ENCODE peak calls at places on chromosomes 16 and 17, in ten cellular contexts. G is CD4-positive, alpha-beta T cell; U is HFF-Myc; J is kidney epithelial cell; H is activated CD8-positive, alpha-beta T cell treated with anti-CD3 and anti-CD28 coated beads for 36 hours; Y is endothelial cell; R is foreskin fibroblast; L is gastrocnemius medialis; V is dorsolateral prefrontal cortex; C is GM10248. K is an unnamed sample.

GRCh38 chr17:78597923-78598545 is 20.8 kb upstream of the DNAH17 start:
- DNase-seq in V (no peak), R (peak), H (no peak), U (no peak), L (no peak), C (no peak), Y (no peak), G (no peak), J (no peak), K (no peak)

GRCh38 chr16:85523602-85524364 is 89.3 kb upstream of the GSE1 start:
- DNase-seq in V (no peak), C (no peak), Y (no peak), H (no peak), G (no peak), U (no peak), L (no peak), R (peak), J (no peak), K (no peak)

GRCh38 chr17:7889166-7889584 is 586 bp downstream of the CHD3 start:
- DNase-seq in H (peak), J (peak), Y (peak), L (peak), R (peak), C (no peak), U (peak), G (peak), V (peak), K (peak)

GRCh38 chr16:59210955-59211541 is 476.9 kb upstream of the GOT2 start:
- DNase-seq in U (no peak), C (no peak), V (no peak), R (peak), H (no peak), G (no peak), J (peak), Y (peak), L (no peak), K (no peak)

GRCh38 chr17:21677126-21677910 is 15.0 kb upstream of the KCNJ18 start:
- DNase-seq in R (no peak), U (no peak), J (no peak), Y (no peak), G (no peak), C (no peak), V (no peak), H (no peak), L (no peak), K (no peak)

GRCh38 chr16:10228779-10229178 is 46.6 kb upstream of the GRIN2A start:
- DNase-seq in C (peak), L (no peak), U (no peak), R (no peak), Y (no peak), J (no peak), G (no peak), V (no peak), H (no peak), K (no peak)

GRCh38 chr17:3870871-3871306 is 22.0 kb downstream of the CAMKK1 start:
- DNase-seq in C (peak), J (no peak), G (no peak), H (no peak), V (no peak), U (no peak), L (no peak), Y (no peak), R (peak), K (no peak)

GRCh38 chr17:17090642-17091103 is 48.4 kb downstream of the MPRIP start:
- DNase-seq in L (no peak), Y (no peak), H (no peak), C (no peak), R (no peak), G (no peak), U (no peak), J (no peak), V (no peak), K (no peak)

GRCh38 chr17:48554412-48555090 is 9.6 kb upstream of the HOXB2 start:
- DNase-seq in R (no peak), Y (no peak), U (no peak), J (no peak), G (no peak), H (no peak), L (no peak), V (no peak), C (no peak), K (no peak)

GRCh38 chr17:81241648-81242420 is 2.7 kb downstream of the NDUFAF8 start:
- DNase-seq in U (no peak), R (peak), J (no peak), L (peak), H (peak), G (peak), V (no peak), Y (peak), C (peak), K (no peak)

GRCh38 chr17:80512233-80512632 is 32.4 kb upstream of the RPTOR start:
- DNase-seq in H (no peak), L (no peak), G (no peak), J (no peak), Y (no peak), R (peak), U (no peak), C (no peak), V (no peak), K (no peak)

GRCh38 chr16:10181196-10182162 is 749 bp downstream of the GRIN2A start:
- DNase-seq in V (peak), G (no peak), L (peak), C (peak), Y (peak), R (peak), H (peak), U (no peak), J (no peak), K (peak)

GRCh38 chr16:85191341-85191965 is 79.2 kb upstream of the CIBAR2 start:
- DNase-seq in J (no peak), G (no peak), R (no peak), V (no peak), U (no peak), H (no peak), C (no peak), L (no peak), Y (no peak), K (no peak)

GRCh38 chr17:49249292-49249794 is 18.8 kb upstream of the PHOSPHO1 start:
- DNase-seq in C (no peak), L (peak), J (no peak), G (no peak), H (no peak), R (peak), V (no peak), Y (no peak), U (no peak), K (no peak)

GRCh38 chr17:79843917-79844815 is 4.9 kb upstream of the CBX4 start:
- DNase-seq in H (no peak), J (no peak), L (no peak), G (no peak), R (peak), U (no peak), Y (peak), C (no peak), V (no peak), K (no peak)

GRCh38 chr16:52976539-52977167 is 76.0 kb downstream of the CHD9NB start:
- DNase-seq in C (peak), R (peak), Y (no peak), V (no peak), J (no peak), H (no peak), U (no peak), L (no peak), G (no peak), K (no peak)

GRCh38 chr17:15909481-15909991 is 35.4 kb upstream of the ADORA2B start:
- DNase-seq in U (no peak), J (no peak), H (no peak), V (no peak), G (no peak), Y (no peak), C (no peak), R (no peak), L (no peak), K (no peak)

GRCh38 chr16:86222965-86223551 is 287.3 kb upstream of the FOXF1 start:
- DNase-seq in J (no peak), C (no peak), U (peak), V (no peak), H (no peak), R (peak), G (no peak), L (no peak), Y (no peak), K (peak)

GRCh38 chr17:60231691-60232090 is 81.9 kb downstream of the CA4 start:
- DNase-seq in H (no peak), U (no peak), L (no peak), C (no peak), R (peak), J (no peak), V (no peak), G (no peak), Y (no peak), K (no peak)

GRCh38 chr16:81720973-81721907 is 57.9 kb upstream of the PLCG2 start:
- DNase-seq in J (no peak), R (peak), G (no peak), V (no peak), C (no peak), U (no peak), L (no peak), H (no peak), Y (no peak), K (no peak)

GRCh38 chr17:34788696-34789095 is 172.6 kb downstream of the CCT6B start:
- DNase-seq in R (no peak), Y (no peak), G (no peak), J (no peak), L (no peak), V (no peak), C (no peak), U (no peak), H (no peak), K (no peak)

GRCh38 chr17:69820881-69821473 is 254.0 kb upstream of the KCNJ16 start:
- DNase-seq in H (no peak), J (no peak), G (no peak), Y (no peak), L (no peak), R (no peak), U (no peak), C (no peak), V (no peak), K (no peak)

GRCh38 chr17:81523139-81524062 is 4.8 kb upstream of the FSCN2 start:
- DNase-seq in V (no peak), J (no peak), Y (peak), L (no peak), R (peak), U (no peak), H (no peak), G (no peak), C (no peak), K (no peak)

GRCh38 chr16:68481636-68482035 is 33.3 kb upstream of the SMPD3 start:
- DNase-seq in L (no peak), U (no peak), C (no peak), V (no peak), Y (no peak), J (no peak), G (no peak), H (no peak), R (no peak), K (no peak)

GRCh38 chr17:47239663-47240374 is 13.8 kb upstream of the ITGB3 start:
- DNase-seq in Y (no peak), C (no peak), V (no peak), R (peak), J (peak), U (peak), G (no peak), L (peak), H (no peak), K (no peak)

GRCh38 chr17:7929158-7930029 is at the start of gene KCNAB3:
- DNase-seq in L (no peak), Y (peak), J (no peak), V (peak), R (peak), G (peak), U (peak), C (peak), H (peak), K (peak)

GRCh38 chr16:886084-886543 is 84.7 kb downstream of the LMF1 start:
- DNase-seq in C (no peak), G (no peak), U (no peak), L (no peak), R (no peak), V (no peak), J (no peak), Y (peak), H (no peak), K (peak)

GRCh38 chr17:61380836-61381525 is 18.7 kb upstream of the TBX2 start:
- DNase-seq in L (no peak), U (no peak), J (no peak), R (no peak), G (no peak), Y (no peak), H (no peak), C (no peak), V (peak), K (no peak)

GRCh38 chr16:1770328-1771071 is 843 bp downstream of the NME3 start:
- DNase-seq in J (no peak), C (peak), H (peak), U (no peak), G (peak), R (peak), V (peak), Y (no peak), L (peak), K (no peak)

GRCh38 chr16:88489163-88489721 is 36.2 kb downstream of the ZFPM1 start:
- DNase-seq in H (no peak), R (no peak), V (no peak), G (no peak), J (no peak), L (no peak), U (no peak), Y (no peak), C (no peak), K (no peak)

GRCh38 chr17:40538019-40538935 is 27.0 kb downstream of the CCR7 start:
- DNase-seq in R (peak), U (no peak), V (no peak), J (no peak), L (peak), Y (no peak), G (no peak), H (no peak), C (no peak), K (no peak)

GRCh38 chr17:78125976-78126894 is 2.3 kb downstream of the TMC6 start:
- DNase-seq in V (no peak), J (no peak), Y (no peak), L (no peak), C (no peak), R (no peak), G (peak), H (no peak), U (no peak), K (no peak)

GRCh38 chr16:80175011-80175410 is 365.8 kb upstream of the DYNLRB2 start:
- DNase-seq in C (no peak), Y (no peak), L (no peak), U (no peak), G (no peak), J (no peak), H (no peak), V (no peak), R (no peak), K (no peak)

GRCh38 chr17:36697907-36698526 is 96.6 kb downstream of the MRM1 start:
- DNase-seq in V (no peak), L (no peak), G (no peak), J (no peak), Y (peak), U (no peak), C (no peak), R (peak), H (no peak), K (peak)

GRCh38 chr16:69762843-69763556 is 868 bp downstream of the WWP2 start:
- DNase-seq in C (no peak), G (no peak), J (peak), H (peak), L (no peak), Y (no peak), R (peak), U (no peak), V (no peak), K (no peak)

GRCh38 chr16:50806099-50807062 is 64.5 kb downstream of the CYLD start:
- DNase-seq in C (peak), R (peak), U (peak), Y (peak), H (peak), G (peak), J (peak), V (peak), L (peak), K (peak)

GRCh38 chr17:8856869-8857575 is 10.5 kb downstream of the PIK3R6 start:
- DNase-seq in L (no peak), H (peak), G (no peak), V (no peak), J (no peak), C (no peak), Y (no peak), R (no peak), U (no peak), K (no peak)

GRCh38 chr16:64196444-64196843 is 925.4 kb downstream of the CDH11 start:
- DNase-seq in H (no peak), U (no peak), C (no peak), G (no peak), L (no peak), R (peak), J (no peak), Y (no peak), V (no peak), K (no peak)

GRCh38 chr17:74071280-74071679 is 132.2 kb upstream of the RPL38 start:
- DNase-seq in V (no peak), U (no peak), L (no peak), J (no peak), R (no peak), G (no peak), Y (no peak), C (no peak), H (no peak), K (no peak)

GRCh38 chr17:74072340-74072739 is 131.1 kb upstream of the RPL38 start:
- DNase-seq in C (no peak), J (no peak), Y (no peak), H (no peak), G (no peak), R (no peak), V (no peak), L (no peak), U (no peak), K (no peak)

DNA sequence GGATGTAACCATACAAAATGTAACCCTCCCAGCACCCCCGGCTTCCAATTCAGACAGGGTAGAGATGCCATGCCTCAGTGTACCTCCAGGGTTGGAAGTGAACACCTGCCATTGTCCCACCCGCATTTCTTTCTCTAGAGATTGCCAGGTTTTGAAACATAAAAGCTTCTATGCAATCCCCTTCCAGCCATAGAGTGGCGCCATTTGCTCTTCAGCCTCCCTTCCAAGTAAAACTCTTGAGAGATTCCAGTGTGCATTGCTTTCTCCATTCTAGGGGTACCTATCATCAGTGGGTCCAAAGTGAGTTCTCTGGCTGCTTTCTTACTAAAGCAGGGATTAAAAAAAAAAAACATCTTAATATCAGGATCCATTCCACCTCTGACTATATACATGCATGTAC is 133.1 kb upstream of the RPL38 start:
- DNase-seq in V (no peak), G (no peak), H (no peak), R (no peak), C (no peak), L (no peak), Y (no peak), J (no peak), U (no peak), K (no peak)
- TF ChIP-seq CTCF in V (no peak), G (no peak), H (no peak), R (no peak), C (no peak), L (no peak), Y (no peak), J (no peak), U (no peak), K (no peak)

DNA sequence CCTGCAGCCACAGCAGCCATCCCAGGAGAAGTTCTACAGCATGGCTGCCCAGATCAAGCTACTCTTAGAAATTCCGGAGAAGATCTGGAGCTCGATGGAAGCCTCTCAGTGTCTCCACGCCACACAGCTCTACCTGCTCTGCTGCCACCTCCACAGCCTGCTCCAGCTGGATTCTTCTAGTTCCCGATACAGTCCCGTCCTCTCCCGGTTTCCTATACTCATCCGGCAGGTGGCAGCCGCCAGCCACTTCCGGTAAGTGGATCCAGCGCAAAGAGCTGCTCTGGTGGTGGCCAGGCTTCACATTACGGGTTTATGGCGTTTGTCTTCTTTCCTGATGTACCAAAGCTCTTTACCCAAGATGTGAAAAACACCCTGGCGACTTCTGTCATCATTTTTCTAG is 3.6 kb downstream of the COG1 start:
- DNase-seq in U (no peak), R (peak), Y (peak), H (no peak), L (peak), V (no peak), J (no peak), C (no peak), G (no peak), K (no peak)
- TF ChIP-seq CTCF in U (no peak), R (peak), Y (peak), H (no peak), L (no peak), V (peak), J (peak), C (peak), G (no peak), K (no peak)

GRCh38 chr16:75550211-75550662 is 5.8 kb downstream of the TMEM231 start:
- DNase-seq in J (peak), H (peak), V (no peak), G (no peak), R (peak), L (no peak), U (no peak), C (peak), Y (peak), K (no peak)
- TF ChIP-seq CTCF in J (peak), H (peak), V (peak), G (no peak), R (peak), L (peak), U (peak), C (peak), Y (peak), K (no peak)

DNA sequence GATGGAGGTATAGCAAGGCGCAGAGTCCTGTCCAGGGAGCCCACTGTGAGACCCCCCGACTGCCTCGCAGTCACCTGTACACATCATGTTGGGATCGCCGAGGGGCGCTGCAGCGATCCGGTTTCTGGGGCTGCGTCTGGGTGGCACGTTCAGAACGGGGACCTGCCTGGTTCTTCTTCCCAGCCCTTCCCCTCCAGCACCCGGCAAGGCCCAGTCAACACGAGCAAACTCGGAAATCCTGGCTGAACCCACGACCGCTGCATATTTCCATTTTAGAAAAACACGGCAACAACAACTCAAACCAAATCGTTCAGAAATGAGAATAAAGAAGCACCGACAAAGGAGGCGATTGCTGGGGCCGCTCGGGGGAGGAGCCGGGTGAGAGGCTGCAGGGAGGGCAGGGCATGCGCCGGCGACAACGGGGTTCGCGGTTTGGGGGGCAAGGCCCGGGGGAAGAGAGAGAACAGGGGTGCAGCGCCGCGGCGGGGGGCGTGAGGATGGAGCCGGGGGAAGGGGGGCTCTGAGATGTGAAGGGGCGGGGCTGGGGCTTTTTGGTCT is 597 bp downstream of the HSDL1 start:
- DNase-seq in H (peak), U (no peak), Y (peak), V (no peak), G (peak), C (peak), L (no peak), R (peak), J (no peak), K (peak)
- TF ChIP-seq CTCF in H (no peak), U (no peak), Y (no peak), V (no peak), G (no peak), C (peak), L (no peak), R (peak), J (peak), K (no peak)

GRCh38 chr16:23072769-23073549 is 76.3 kb downstream of the USP31 start:
- DNase-seq in C (no peak), J (no peak), V (no peak), R (peak), U (no peak), Y (no peak), G (no peak), L (no peak), H (no peak), K (no peak)
- TF ChIP-seq CTCF in C (no peak), J (no peak), V (no peak), R (no peak), U (no peak), Y (peak), G (no peak), L (no peak), H (no peak), K (no peak)